ENCODE peak calls at places on chromosome 15, in four cellular contexts. B is germinal center; Q is upper lobe of right lung; R is activated T-cell treated with anti-CD3 and anti-CD28 coated beads, Interleukin-2, amount 50 U/mL, for 72 hours. D is an unnamed sample.

GRCh38 chr15:39502616-39503195 is 78.2 kb upstream of the THBS1 start:
- DNase-seq in B (no peak), R (no peak), Q (no peak), D (no peak)

GRCh38 chr15:63234479-63234878 is 42.9 kb upstream of the APH1B start:
- DNase-seq in R (no peak), B (no peak), Q (no peak), D (no peak)

GRCh38 chr15:73873889-73874511 is 636 bp downstream of the TBC1D21 start:
- DNase-seq in R (peak), B (peak), Q (no peak), D (peak)

GRCh38 chr15:101027273-101027901 is 108.2 kb downstream of the LRRK1 start:
- DNase-seq in B (no peak), R (no peak), Q (peak), D (no peak)

GRCh38 chr15:85462029-85462428 is 81.6 kb downstream of the AKAP13 start:
- DNase-seq in Q (no peak), B (no peak), R (no peak), D (no peak)

GRCh38 chr15:29887719-29888118 is 65.5 kb upstream of the TJP1 start:
- DNase-seq in B (no peak), R (no peak), Q (no peak), D (no peak)

GRCh38 chr15:67189326-67190051 is 65.0 kb downstream of the AAGAB start:
- DNase-seq in B (no peak), Q (no peak), R (no peak), D (no peak)

GRCh38 chr15:73019733-73020132 is 32.5 kb upstream of the NEO1 start:
- DNase-seq in R (no peak), B (no peak), Q (no peak), D (no peak)

GRCh38 chr15:55789066-55789660 is 46.2 kb upstream of the PRTG start:
- DNase-seq in B (peak), R (peak), Q (no peak), D (peak)

GRCh38 chr15:89728254-89728653 is 22.8 kb downstream of the MESP1 start:
- DNase-seq in R (no peak), B (no peak), Q (no peak), D (no peak)

D was measured in GM20000.